ENCODE peak calls at places on chromosome 2, in ten cellular contexts. P is memory B cell; R is KBM-7; C is NCI-H1092 treated with DMSO at 0.1 percent for 48 hours; Z is activated T-helper 1 cell treated with anti-CD3 and anti-CD28 coated beads, Interleukin-2, amount 50 U/mL, for 16 hours; X is ACHN; E is HTR-8/SVneo; Y is ureter; O is cardiac fibroblast; F is stimulated activated CD8-positive, alpha-beta memory T cell treated with anti-CD3 and anti-CD28 coated beads, Interleukin-4, amount 100 ng/mL, for 1 hour. N is an unnamed sample.

GRCh38 chr2:238433941-238434845 is 7.5 kb downstream of the ASB1 start:
- DNase-seq in Z (no peak), R (no peak), P (no peak), E (no peak), Y (no peak), X (no peak), F (no peak), O (peak), C (no peak), N (no peak)

GRCh38 chr2:159897720-159898119 is 99.7 kb upstream of the CD302 start:
- DNase-seq in Y (no peak), X (no peak), R (no peak), E (no peak), F (no peak), C (no peak), Z (no peak), O (no peak), P (no peak), N (no peak)

GRCh38 chr2:149595069-149595963 is 7.7 kb upstream of the MMADHC start:
- DNase-seq in R (no peak), C (no peak), E (no peak), O (peak), X (peak), P (no peak), Y (no peak), Z (no peak), F (no peak), N (no peak)

GRCh38 chr2:218166791-218167190 is at the start of gene CXCR1:
- DNase-seq in E (no peak), Z (no peak), Y (no peak), O (no peak), X (no peak), R (peak), P (peak), F (peak), C (no peak), N (no peak)

GRCh38 chr2:209933499-209934458 is 68.7 kb upstream of the RPE start:
- DNase-seq in Y (no peak), X (peak), Z (no peak), P (no peak), R (no peak), E (no peak), O (peak), C (peak), F (no peak), N (no peak)

GRCh38 chr2:63903003-63903402 is 61.3 kb downstream of the UGP2 start:
- DNase-seq in Z (no peak), O (peak), R (no peak), E (no peak), Y (no peak), F (no peak), X (peak), C (no peak), P (no peak), N (no peak)

GRCh38 chr2:98736464-98736889 is 5.5 kb upstream of the MGAT4A start:
- DNase-seq in P (no peak), C (no peak), F (no peak), E (no peak), R (no peak), X (no peak), O (peak), Y (no peak), Z (no peak), N (no peak)

GRCh38 chr2:109238580-109238979 is 109.6 kb downstream of the SH3RF3 start:
- DNase-seq in P (no peak), R (peak), Z (no peak), O (peak), Y (peak), E (peak), X (no peak), F (no peak), C (no peak), N (no peak)

GRCh38 chr2:8352300-8352699 is 329.6 kb upstream of the ID2 start:
- DNase-seq in R (no peak), C (no peak), X (no peak), E (no peak), F (no peak), Z (no peak), P (no peak), Y (no peak), O (no peak), N (no peak)

GRCh38 chr2:20052872-20053281 is 1.4 kb upstream of the LAPTM4A start:
- DNase-seq in C (peak), Y (peak), P (no peak), E (peak), R (no peak), X (peak), O (peak), F (no peak), Z (no peak), N (peak)

GRCh38 chr2:112147796-112148195 is 9.6 kb downstream of the FBLN7 start:
- DNase-seq in P (no peak), F (no peak), X (no peak), R (no peak), C (no peak), O (peak), E (no peak), Z (no peak), Y (no peak), N (no peak)

GRCh38 chr2:16656784-16657391 is 8.7 kb downstream of the CYRIA start:
- DNase-seq in R (peak), Y (no peak), F (no peak), Z (no peak), P (peak), X (peak), E (no peak), C (no peak), O (no peak), N (peak)

GRCh38 chr2:202038471-202039277 is 5.0 kb downstream of the FZD7 start:
- DNase-seq in F (no peak), R (no peak), Z (no peak), X (peak), E (peak), C (no peak), Y (no peak), O (peak), P (no peak), N (no peak)

GRCh38 chr2:105379741-105380186 is 19.1 kb downstream of the FHL2 start:
- DNase-seq in Y (no peak), R (peak), E (no peak), O (peak), P (no peak), Z (no peak), C (no peak), F (no peak), X (no peak), N (peak)

GRCh38 chr2:240663791-240664190 is 18.9 kb downstream of the AQP12B start:
- DNase-seq in E (no peak), R (no peak), F (no peak), P (no peak), X (no peak), O (no peak), Y (no peak), C (no peak), Z (no peak), N (no peak)

GRCh38 chr2:173251225-173251624 is 103.4 kb upstream of the CDCA7 start:
- DNase-seq in E (no peak), C (no peak), Y (no peak), X (no peak), P (no peak), F (no peak), R (no peak), Z (no peak), O (no peak), N (no peak)

GRCh38 chr2:45980161-45980852 is 316.9 kb upstream of the EPAS1 start:
- DNase-seq in P (no peak), Y (no peak), X (no peak), C (no peak), E (no peak), O (no peak), Z (no peak), F (no peak), R (no peak), N (peak)

GRCh38 chr2:56102866-56103265 is 80.9 kb upstream of the CCDC85A start:
- DNase-seq in X (no peak), R (no peak), Y (no peak), Z (no peak), F (no peak), P (no peak), O (peak), E (no peak), C (no peak), N (no peak)

GRCh38 chr2:36889782-36890181 is 76.6 kb downstream of the STRN start:
- DNase-seq in Z (no peak), E (peak), Y (no peak), O (peak), F (no peak), C (no peak), P (no peak), X (peak), R (peak), N (no peak)